ENCODE peak calls at places on chromosomes 7 and 10, in four cellular contexts. One of them, this sample, is unnamed.
A peak's percentile ranks its signal among the peaks of the same experiment; 100 is the strongest.

GRCh38 chr10:59177031-59177861 is 803 bp downstream of the PHYHIPL start:
- DNase-seq in astrocyte: peak; percentile 88
- DNase-seq in PC-9: no peak
- DNase-seq in neuronal stem cell: peak; percentile 75
- DNase-seq in this sample: peak; percentile 85

GRCh38 chr7:150996289-150997074 is 5.7 kb downstream of the NOS3 start:
- DNase-seq in astrocyte: no peak
- DNase-seq in neuronal stem cell: no peak
- DNase-seq in PC-9: no peak
- DNase-seq in this sample: no peak

GRCh38 chr10:102267748-102268147 is 22.4 kb downstream of the GBF1 start:
- DNase-seq in neuronal stem cell: no peak
- DNase-seq in PC-9: no peak
- DNase-seq in astrocyte: peak; percentile 60
- DNase-seq in this sample: peak; percentile 67

GRCh38 chr10:104331208-104331838 is 6.9 kb downstream of the ITPRIP start:
- DNase-seq in astrocyte: peak; percentile 77
- DNase-seq in PC-9: peak; percentile 86
- DNase-seq in neuronal stem cell: no peak
- DNase-seq in this sample: peak; percentile 87

GRCh38 chr7:100745184-100745583 is 11.8 kb downstream of the ZAN start:
- DNase-seq in neuronal stem cell: no peak
- DNase-seq in astrocyte: peak; percentile 36
- DNase-seq in PC-9: no peak
- DNase-seq in this sample: no peak

GRCh38 chr10:102523250-102524029 is 19.7 kb downstream of the SUFU start:
- DNase-seq in PC-9: no peak
- DNase-seq in neuronal stem cell: no peak
- DNase-seq in astrocyte: peak; percentile 85
- DNase-seq in this sample: no peak

GRCh38 chr7:158821173-158822021 is 7.9 kb downstream of the ESYT2 start:
- DNase-seq in neuronal stem cell: no peak
- DNase-seq in astrocyte: peak; percentile 91
- DNase-seq in PC-9: peak; percentile 90
- DNase-seq in this sample: peak; percentile 89

GRCh38 chr10:71975891-71976725 is 11.9 kb downstream of the CHST3 start:
- DNase-seq in neuronal stem cell: no peak
- DNase-seq in astrocyte: peak; percentile 76
- DNase-seq in PC-9: peak; percentile 50
- DNase-seq in this sample: peak; percentile 72

GRCh38 chr7:126805351-126805750 is 447.4 kb downstream of the GRM8 start:
- DNase-seq in astrocyte: no peak
- DNase-seq in PC-9: no peak
- DNase-seq in neuronal stem cell: no peak
- DNase-seq in this sample: no peak

GRCh38 chr7:158664406-158664805 is 40.2 kb downstream of the NCAPG2 start:
- DNase-seq in astrocyte: no peak
- DNase-seq in PC-9: no peak
- DNase-seq in neuronal stem cell: no peak
- DNase-seq in this sample: no peak

GRCh38 chr7:106358103-106358663 is 73.4 kb upstream of the NAMPT start:
- DNase-seq in neuronal stem cell: no peak
- DNase-seq in PC-9: no peak
- DNase-seq in astrocyte: peak; percentile 70
- DNase-seq in this sample: no peak

GRCh38 chr10:96987842-96988175 is 155.7 kb downstream of the LCOR start:
- DNase-seq in astrocyte: peak; percentile 38
- DNase-seq in neuronal stem cell: no peak
- DNase-seq in PC-9: no peak
- DNase-seq in this sample: no peak

GRCh38 chr10:45433716-45434469 is 59.9 kb downstream of the ALOX5 start:
- DNase-seq in neuronal stem cell: no peak
- DNase-seq in PC-9: no peak
- DNase-seq in astrocyte: no peak
- DNase-seq in this sample: no peak
- H3K4me3 ChIP-seq in neuronal stem cell: no peak overlapping the region
- H3K4me3 ChIP-seq in PC-9: no peak overlapping the region
- H3K4me3 ChIP-seq in astrocyte: no peak overlapping the region
- H3K4me3 ChIP-seq in this sample: no peak overlapping the region

GRCh38 chr7:6159097-6159483 is 113.3 kb downstream of the CYTH3 start:
- DNase-seq in PC-9: no peak
- DNase-seq in neuronal stem cell: no peak
- DNase-seq in astrocyte: no peak
- DNase-seq in this sample: no peak
- H3K4me2 ChIP-seq in PC-9: no peak overlapping the region
- H3K4me2 ChIP-seq in neuronal stem cell: no peak overlapping the region
- H3K4me2 ChIP-seq in astrocyte: no peak overlapping the region
- H3K4me2 ChIP-seq in this sample: no peak overlapping the region

DNA sequence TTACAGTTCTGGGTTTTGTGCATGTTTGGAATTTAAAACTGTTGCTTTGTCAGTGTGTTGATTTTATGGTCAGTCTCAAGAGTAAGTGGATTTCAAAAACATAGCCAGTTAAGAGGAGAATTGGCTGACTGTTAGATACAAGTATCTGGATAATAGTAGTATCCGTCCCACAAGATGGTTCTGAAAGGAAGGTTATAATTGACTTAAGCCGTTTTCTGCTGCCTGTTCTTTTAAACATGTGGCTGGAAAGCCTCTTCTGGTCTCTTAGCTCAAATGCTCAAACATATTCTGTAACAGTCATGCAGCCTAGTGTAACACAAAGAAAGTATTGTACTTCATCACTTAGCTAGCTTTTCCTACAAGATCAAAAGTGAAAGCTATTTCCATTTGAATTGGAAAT is 170.8 kb downstream of the POLR1F start:
- DNase-seq in astrocyte: peak; percentile 28
- DNase-seq in PC-9: peak; percentile 11
- DNase-seq in neuronal stem cell: no peak
- DNase-seq in this sample: no peak
- H3K4me3 ChIP-seq in astrocyte: no peak overlapping the region
- H3K4me3 ChIP-seq in PC-9: no peak overlapping the region
- H3K4me3 ChIP-seq in neuronal stem cell: no peak overlapping the region
- H3K4me3 ChIP-seq in this sample: no peak overlapping the region

GRCh38 chr7:2008101-2008935 is 224.4 kb downstream of the MAD1L1 start:
- DNase-seq in PC-9: no peak
- DNase-seq in astrocyte: no peak
- DNase-seq in neuronal stem cell: no peak
- DNase-seq in this sample: no peak
- H3K4me2 ChIP-seq in PC-9: no peak overlapping the region
- H3K4me2 ChIP-seq in astrocyte: no peak overlapping the region
- H3K4me2 ChIP-seq in neuronal stem cell: no peak overlapping the region
- H3K4me2 ChIP-seq in this sample: no peak overlapping the region

GRCh38 chr7:28407643-28408042 is 4.7 kb upstream of the CREB5 start:
- DNase-seq in astrocyte: peak; percentile 44
- DNase-seq in neuronal stem cell: no peak
- DNase-seq in PC-9: peak; percentile 49
- DNase-seq in this sample: peak; percentile 14

GRCh38 chr7:28408974-28409715 is 3.2 kb upstream of the CREB5 start:
- DNase-seq in neuronal stem cell: peak; percentile 91
- DNase-seq in PC-9: peak; percentile 80
- DNase-seq in astrocyte: peak; percentile 94
- DNase-seq in this sample: peak; percentile 86

GRCh38 chr7:28406192-28406591 is 6.1 kb upstream of the CREB5 start:
- DNase-seq in PC-9: no peak
- DNase-seq in neuronal stem cell: no peak
- DNase-seq in astrocyte: peak; percentile 14
- DNase-seq in this sample: no peak

GRCh38 chr7:28409716-28410627 is 2.3 kb upstream of the CREB5 start:
- DNase-seq in PC-9: no peak
- DNase-seq in astrocyte: peak; percentile 23
- DNase-seq in neuronal stem cell: peak; percentile 45
- DNase-seq in this sample: peak; percentile 26

DNA sequence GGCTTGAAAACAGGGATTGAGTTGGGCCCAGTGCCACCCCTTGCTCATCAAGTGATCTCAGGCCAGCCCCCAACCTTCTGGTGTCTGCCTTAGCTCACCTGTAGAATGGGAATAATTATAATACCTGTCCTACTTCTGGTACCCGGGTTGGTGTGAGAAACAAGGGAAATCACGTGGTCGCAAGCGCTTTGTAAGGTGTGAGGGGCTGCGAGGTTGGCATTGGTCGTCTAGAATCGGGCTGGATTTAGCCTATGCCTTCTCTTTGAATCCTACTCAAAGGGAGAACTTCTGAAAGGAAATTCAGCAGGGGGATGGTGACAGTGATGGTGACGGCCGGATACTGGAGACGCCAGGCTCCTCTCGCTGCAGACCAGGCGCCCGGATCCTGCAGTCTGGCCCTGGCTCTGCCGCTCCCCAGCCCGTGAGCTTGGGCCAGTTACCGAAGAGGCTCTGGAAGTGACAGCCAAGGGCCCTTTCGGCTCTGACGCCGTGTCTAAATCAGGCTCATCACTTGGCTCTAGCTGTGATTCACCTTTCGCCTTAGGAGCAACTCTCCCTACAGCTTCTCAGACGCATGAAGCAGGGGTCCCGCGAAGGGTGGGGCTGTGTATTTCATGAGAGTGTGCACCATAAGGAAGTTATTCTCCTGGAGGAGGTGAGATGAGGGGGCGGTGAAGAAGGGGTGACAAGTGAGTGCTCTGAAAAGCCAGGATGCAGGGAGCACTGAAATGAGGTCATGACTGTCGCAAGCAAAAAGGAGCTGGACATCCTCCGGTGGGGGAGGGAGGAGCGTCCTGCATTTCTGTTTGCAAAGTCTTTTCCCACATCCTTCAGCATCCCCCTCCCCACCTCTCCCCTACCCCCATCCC is 4.0 kb upstream of the CREB5 start:
- DNase-seq in neuronal stem cell: peak; percentile 32
- DNase-seq in PC-9: no peak
- DNase-seq in astrocyte: no peak
- DNase-seq in this sample: no peak
- H3K4me3 ChIP-seq in neuronal stem cell: peak overlapping the region; percentile 65
- H3K4me3 ChIP-seq in PC-9: peak overlapping the region; percentile 36
- H3K4me3 ChIP-seq in astrocyte: peak overlapping the region; percentile 32
- H3K4me3 ChIP-seq in this sample: no peak overlapping the region

GRCh38 chr7:143396625-143397556 is 11.8 kb downstream of the EPHA1 start:
- DNase-seq in PC-9: no peak
- DNase-seq in astrocyte: peak; percentile 35
- DNase-seq in neuronal stem cell: no peak
- DNase-seq in this sample: no peak

GRCh38 chr7:143397710-143398530 is 10.7 kb downstream of the EPHA1 start:
- DNase-seq in astrocyte: no peak
- DNase-seq in PC-9: no peak
- DNase-seq in neuronal stem cell: no peak
- DNase-seq in this sample: no peak

GRCh38 chr7:143399151-143399550 is 9.5 kb downstream of the EPHA1 start:
- DNase-seq in PC-9: no peak
- DNase-seq in astrocyte: no peak
- DNase-seq in neuronal stem cell: no peak
- DNase-seq in this sample: no peak

GRCh38 chr7:143399642-143400041 is 9.0 kb downstream of the EPHA1 start:
- DNase-seq in neuronal stem cell: no peak
- DNase-seq in astrocyte: no peak
- DNase-seq in PC-9: no peak
- DNase-seq in this sample: no peak

GRCh38 chr7:143398616-143399015 is 10.0 kb downstream of the EPHA1 start:
- DNase-seq in astrocyte: no peak
- DNase-seq in neuronal stem cell: no peak
- DNase-seq in PC-9: no peak
- DNase-seq in this sample: no peak
- H3K4me2 ChIP-seq in astrocyte: no peak overlapping the region
- H3K4me2 ChIP-seq in neuronal stem cell: no peak overlapping the region
- H3K4me2 ChIP-seq in PC-9: no peak overlapping the region
- H3K4me2 ChIP-seq in this sample: no peak overlapping the region

GRCh38 chr7:24881622-24882021 is 98.4 kb downstream of the OSBPL3 start:
- DNase-seq in neuronal stem cell: no peak
- DNase-seq in PC-9: no peak
- DNase-seq in astrocyte: no peak
- DNase-seq in this sample: peak; percentile 31
- H3K4me3 ChIP-seq in neuronal stem cell: no peak overlapping the region
- H3K4me3 ChIP-seq in PC-9: no peak overlapping the region
- H3K4me3 ChIP-seq in astrocyte: no peak overlapping the region
- H3K4me3 ChIP-seq in this sample: no peak overlapping the region

DNA sequence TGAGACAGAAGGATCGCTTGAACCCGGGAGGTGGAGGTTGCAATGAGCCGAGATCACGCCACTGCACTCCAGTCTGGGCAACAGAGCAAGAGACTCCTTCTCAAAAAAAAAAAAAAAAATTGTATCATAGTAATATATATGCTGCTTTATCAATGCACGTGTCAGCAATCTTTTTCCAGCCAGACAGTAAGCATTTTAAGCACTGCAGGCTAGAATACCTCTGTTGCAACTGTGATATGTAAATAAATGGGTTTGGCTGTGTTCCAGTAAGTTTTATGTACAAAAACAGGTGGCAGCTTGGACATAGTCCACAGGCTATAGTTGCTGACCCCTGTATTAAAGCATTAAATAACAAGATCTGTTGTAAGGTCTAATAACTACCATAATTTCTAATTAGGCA is 161.6 kb downstream of the ELMO1 start:
- DNase-seq in PC-9: no peak
- DNase-seq in neuronal stem cell: no peak
- DNase-seq in astrocyte: no peak
- DNase-seq in this sample: no peak
- H3K4me2 ChIP-seq in PC-9: no peak overlapping the region
- H3K4me2 ChIP-seq in neuronal stem cell: no peak overlapping the region
- H3K4me2 ChIP-seq in astrocyte: no peak overlapping the region
- H3K4me2 ChIP-seq in this sample: no peak overlapping the region